ENCODE peak calls at places on chromosomes 11 and 22, in nine cellular contexts. V is body of pancreas, D is tibial nerve, R is IMR-90, M is HCT116, A is adrenal gland, O is sigmoid colon, X is prostate gland, T is thyroid gland. E is an unnamed sample.

GRCh38 chr11:29317669-29318068 is 699.2 kb downstream of the KCNA4 start:
- DNase-seq in V (no peak), D (no peak), R (peak; percentile 73), M (no peak), A (no peak), O (no peak), X (no peak), T (no peak), E (no peak)

GRCh38 chr11:93614111-93614784 is 47.2 kb upstream of the CEP295 start:
- DNase-seq in V (no peak), D (no peak), R (no peak), M (peak; percentile 43), A (no peak), O (no peak), X (no peak), T (no peak), E (no peak)

GRCh38 chr22:45977003-45977395 is at the start of gene WNT7B:
- DNase-seq in V (peak; percentile 49), D (no peak), R (no peak), M (peak; percentile 33), A (no peak), O (no peak), X (peak; percentile 58), T (peak; percentile 48), E (no peak)

GRCh38 chr22:25448435-25449051 is 115.9 kb upstream of the GRK3 start:
- DNase-seq in V (peak; percentile 9), D (no peak), R (peak; percentile 47), M (no peak), A (no peak), O (no peak), X (no peak), T (peak; percentile 12), E (no peak)

GRCh38 chr11:85685820-85686459 is at the start of gene CCDC89:
- DNase-seq in V (peak; percentile 38), D (peak; percentile 46), R (peak; percentile 99), M (no peak), A (peak; percentile 77), O (peak; percentile 92), X (no peak), T (peak; percentile 15), E (peak; percentile 81)

GRCh38 chr11:36976740-36977139 is 378.7 kb upstream of the RAG2 start:
- DNase-seq in V (no peak), D (no peak), R (no peak), M (no peak), A (no peak), O (no peak), X (no peak), T (no peak), E (no peak)

GRCh38 chr22:38172016-38172431 is 9.6 kb downstream of the PLA2G6 start:
- DNase-seq in V (no peak), D (no peak), R (peak; percentile 51), M (no peak), A (no peak), O (peak; percentile 58), X (no peak), T (no peak), E (no peak)

GRCh38 chr11:10473371-10473770 is 18.3 kb downstream of the AMPD3 start:
- DNase-seq in V (no peak), D (no peak), R (no peak), M (no peak), A (no peak), O (no peak), X (no peak), T (no peak), E (no peak)

GRCh38 chr22:39661842-39662676 is 91.5 kb downstream of the CACNA1I start:
- DNase-seq in V (peak; percentile 49), D (no peak), R (no peak), M (no peak), A (no peak), O (no peak), X (no peak), T (peak; percentile 43), E (no peak)

GRCh38 chr22:38180841-38181452 is 683 bp downstream of the PLA2G6 start:
- DNase-seq in V (peak; percentile 63), D (no peak), R (no peak), M (no peak), A (peak; percentile 65), O (no peak), X (peak; percentile 37), T (peak; percentile 67), E (peak; percentile 36)

GRCh38 chr22:19965771-19966709 is 24.4 kb upstream of the TXNRD2 start:
- DNase-seq in V (no peak), D (no peak), R (no peak), M (no peak), A (no peak), O (no peak), X (no peak), T (peak; percentile 54), E (no peak)
- TF ChIP-seq CTCF in V (no peak), D (no peak), R (peak; percentile 30), M (peak; percentile 59), A (no peak), O (no peak), X (peak; percentile 15), T (no peak), E (no peak)

GRCh38 chr11:114181752-114182151 is 114.4 kb upstream of the NNMT start:
- DNase-seq in V (no peak), D (no peak), R (no peak), M (no peak), A (no peak), O (no peak), X (no peak), T (no peak), E (no peak)

GRCh38 chr11:114181195-114181594 is 115.0 kb upstream of the NNMT start:
- DNase-seq in V (no peak), D (no peak), R (no peak), M (no peak), A (no peak), O (no peak), X (no peak), T (no peak), E (no peak)

GRCh38 chr11:114180301-114181055 is 115.7 kb upstream of the NNMT start:
- DNase-seq in V (peak; percentile 89), D (no peak), R (no peak), M (no peak), A (peak; percentile 61), O (no peak), X (peak; percentile 63), T (peak; percentile 85), E (peak; percentile 59)

GRCh38 chr11:114178656-114179055 is 117.5 kb upstream of the NNMT start:
- DNase-seq in V (no peak), D (no peak), R (no peak), M (no peak), A (no peak), O (no peak), X (no peak), T (no peak), E (no peak)

GRCh38 chr11:114179234-114179941 is 116.8 kb upstream of the NNMT start:
- DNase-seq in V (peak; percentile 94), D (peak; percentile 81), R (no peak), M (no peak), A (peak; percentile 91), O (peak; percentile 98), X (peak; percentile 96), T (peak; percentile 92), E (peak; percentile 89)
- TF ChIP-seq POLR2A in V (no peak), D (peak; percentile 59), R (no peak), M (no peak), A (no peak), O (peak; percentile 37), X (peak; percentile 44), T (peak; percentile 88), E (peak; percentile 68)

DNA sequence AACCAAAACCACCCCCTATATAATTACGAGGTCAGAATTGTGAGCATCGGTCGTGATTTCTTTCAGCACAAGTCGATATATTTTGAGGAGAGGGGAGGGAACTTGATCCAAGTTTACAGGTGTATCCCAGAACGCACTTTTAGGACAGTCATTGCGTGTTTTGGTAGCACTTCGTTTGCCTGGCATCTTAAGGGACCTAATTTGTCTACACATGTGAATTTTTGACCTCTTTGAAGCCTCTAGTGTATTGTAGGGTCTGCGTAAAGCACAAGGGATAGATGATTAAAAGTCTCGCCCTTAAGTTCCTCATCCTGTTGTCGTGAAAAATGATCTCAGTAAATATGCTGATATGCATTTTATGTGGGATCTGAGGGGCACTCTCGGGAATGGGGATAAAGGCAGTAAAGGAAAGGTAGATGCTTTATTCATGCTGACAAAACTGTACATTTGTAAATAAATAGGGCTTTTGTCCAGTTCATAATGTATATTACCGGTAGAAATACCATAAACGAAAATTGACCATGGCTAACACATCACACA is 631 bp upstream of the CCDC34 start:
- DNase-seq in V (no peak), D (no peak), R (no peak), M (no peak), A (no peak), O (no peak), X (no peak), T (no peak), E (no peak)
- H3K27ac ChIP-seq in V (no peak overlapping the region), D (peak overlapping the region; percentile 31), R (peak overlapping the region; percentile 85), M (peak overlapping the region; percentile 54), A (no peak overlapping the region), O (peak overlapping the region; percentile 47), X (peak overlapping the region; percentile 67), T (peak overlapping the region; percentile 42), E (no peak overlapping the region)

GRCh38 chr11:73236205-73236765 is 18.2 kb downstream of the P2RY2 start:
- DNase-seq in V (no peak), D (no peak), R (no peak), M (no peak), A (no peak), O (peak; percentile 36), X (peak; percentile 34), T (peak; percentile 1), E (peak; percentile 8)
- TF ChIP-seq CTCF in V (no peak), D (no peak), R (no peak), M (no peak), A (no peak), O (no peak), X (no peak), T (no peak), E (no peak)

GRCh38 chr11:68460741-68461283 is at the start of gene PPP6R3:
- DNase-seq in V (no peak), D (no peak), R (no peak), M (no peak), A (no peak), O (no peak), X (no peak), T (no peak), E (no peak)

GRCh38 chr11:68457898-68458249 is 2.7 kb upstream of the PPP6R3 start:
- DNase-seq in V (no peak), D (no peak), R (no peak), M (no peak), A (no peak), O (no peak), X (no peak), T (no peak), E (no peak)

GRCh38 chr11:68457214-68457897 is 3.2 kb upstream of the PPP6R3 start:
- DNase-seq in V (no peak), D (no peak), R (no peak), M (no peak), A (no peak), O (no peak), X (no peak), T (no peak), E (no peak)

GRCh38 chr11:68461284-68461861 is 821 bp downstream of the PPP6R3 start:
- DNase-seq in V (peak; percentile 39), D (no peak), R (peak; percentile 17), M (no peak), A (peak; percentile 21), O (no peak), X (no peak), T (no peak), E (no peak)

GRCh38 chr11:68459886-68460740 is 439 bp upstream of the PPP6R3 start:
- DNase-seq in V (peak; percentile 98), D (peak; percentile 94), R (peak; percentile 98), M (peak; percentile 96), A (peak; percentile 99), O (peak; percentile 99), X (peak; percentile 98), T (peak; percentile 100), E (peak; percentile 98)
- TF ChIP-seq POLR2A in V (no peak), D (peak; percentile 2), R (no peak), M (no peak), A (no peak), O (no peak), X (no peak), T (no peak), E (no peak)

E was measured in ovary.